ENCODE peak calls at places on chromosomes 6 and 20, in seven cellular contexts. I, F, J, T, A, V and Z are unnamed samples.

GRCh38 chr20:53660947-53661381 is 67.3 kb upstream of the ZNF217 start:
- DNase-seq in I (no peak), F (no peak), J (no peak), T (no peak), A (no peak), V (no peak), Z (no peak)

GRCh38 chr6:142821860-142822259 is 123.1 kb downstream of the HIVEP2 start:
- DNase-seq in I (no peak), F (no peak), J (no peak), T (no peak), A (no peak), V (no peak), Z (no peak)

GRCh38 chr6:95517004-95517403 is 60.3 kb upstream of the MANEA start:
- DNase-seq in I (no peak), F (no peak), J (no peak), T (no peak), A (no peak), V (no peak), Z (no peak)

GRCh38 chr20:51259455-51259854 is 236.5 kb upstream of the KCNG1 start:
- DNase-seq in I (no peak), F (no peak), J (no peak), T (no peak), A (no peak), V (no peak), Z (no peak)

GRCh38 chr20:63500151-63500901 is 1.4 kb upstream of the EEF1A2 start:
- DNase-seq in I (no peak), F (no peak), J (no peak), T (no peak), A (no peak), V (peak; percentile 47), Z (no peak)

GRCh38 chr6:30151580-30151979 is 9.4 kb downstream of the TRIM10 start:
- DNase-seq in I (no peak), F (peak; percentile 35), J (no peak), T (no peak), A (no peak), V (no peak), Z (no peak)

GRCh38 chr20:56630506-56631317 is 1.6 kb downstream of the TFAP2C start:
- DNase-seq in I (no peak), F (no peak), J (peak; percentile 28), T (no peak), A (no peak), V (peak; percentile 80), Z (no peak)

GRCh38 chr6:5472583-5472982 is 211.3 kb downstream of the FARS2 start:
- DNase-seq in I (no peak), F (no peak), J (no peak), T (no peak), A (no peak), V (no peak), Z (no peak)

GRCh38 chr6:34046617-34047016 is 99.3 kb downstream of the GRM4 start:
- DNase-seq in I (no peak), F (no peak), J (no peak), T (no peak), A (no peak), V (no peak), Z (no peak)

GRCh38 chr20:2984956-2985661 is 58.3 kb upstream of the GNRH2 start:
- DNase-seq in I (no peak), F (no peak), J (no peak), T (no peak), A (no peak), V (peak; percentile 30), Z (no peak)

GRCh38 chr6:87393026-87393622 is 14.6 kb upstream of the CFAP206 start:
- DNase-seq in I (no peak), F (peak; percentile 51), J (peak; percentile 50), T (peak; percentile 62), A (peak; percentile 59), V (no peak), Z (peak; percentile 43)

GRCh38 chr6:163712981-163713380 is 298.5 kb downstream of the QKI start:
- DNase-seq in I (no peak), F (no peak), J (no peak), T (no peak), A (no peak), V (no peak), Z (no peak)

GRCh38 chr20:45354423-45355208 is 6.4 kb upstream of the SDC4 start:
- DNase-seq in I (no peak), F (no peak), J (no peak), T (no peak), A (no peak), V (no peak), Z (no peak)

GRCh38 chr20:62709537-62709905 is 885 bp downstream of the NTSR1 start:
- DNase-seq in I (no peak), F (no peak), J (no peak), T (no peak), A (no peak), V (no peak), Z (no peak)

GRCh38 chr6:20014508-20014907 is 177.3 kb downstream of the ID4 start:
- DNase-seq in I (no peak), F (no peak), J (no peak), T (no peak), A (no peak), V (no peak), Z (no peak)
- H3K4me3 ChIP-seq in I (no peak overlapping the region), F (no peak overlapping the region), J (no peak overlapping the region), T (no peak overlapping the region), A (no peak overlapping the region), V (peak overlapping the region; percentile 14), Z (no peak overlapping the region)

DNA sequence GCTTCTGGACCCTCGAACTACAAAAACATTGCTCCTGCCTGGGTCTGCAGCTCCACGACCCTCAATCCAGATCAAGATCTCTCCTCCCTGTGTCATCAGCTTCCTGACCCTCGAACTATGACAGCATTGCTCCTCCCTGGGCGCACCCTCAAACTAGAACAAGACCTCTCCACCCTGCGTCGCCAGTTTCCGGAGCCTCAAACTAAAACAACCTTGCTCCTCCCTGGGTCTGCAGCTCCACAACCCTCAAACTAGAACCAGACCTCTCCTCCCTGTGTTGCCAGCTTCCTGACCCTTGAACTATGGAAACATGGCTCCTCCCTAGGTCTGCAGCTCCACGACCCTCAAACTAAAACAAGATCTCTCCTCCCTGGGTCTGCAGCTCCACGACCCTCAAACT is 339.7 kb upstream of the SULF2 start:
- DNase-seq in I (no peak), F (no peak), J (no peak), T (no peak), A (no peak), V (no peak), Z (no peak)
- TF ChIP-seq YY1 in I (no peak), F (no peak), J (no peak), T (no peak), A (no peak), V (no peak), Z (no peak)

GRCh38 chr20:21309678-21310467 is 6.7 kb downstream of the XRN2 start:
- DNase-seq in I (no peak), F (no peak), J (peak; percentile 25), T (no peak), A (no peak), V (no peak), Z (no peak)

GRCh38 chr20:21308340-21308739 is 5.2 kb downstream of the XRN2 start:
- DNase-seq in I (no peak), F (no peak), J (no peak), T (no peak), A (no peak), V (no peak), Z (no peak)

GRCh38 chr20:21315138-21315537 is 12.0 kb downstream of the XRN2 start:
- DNase-seq in I (no peak), F (no peak), J (no peak), T (no peak), A (no peak), V (no peak), Z (no peak)

DNA sequence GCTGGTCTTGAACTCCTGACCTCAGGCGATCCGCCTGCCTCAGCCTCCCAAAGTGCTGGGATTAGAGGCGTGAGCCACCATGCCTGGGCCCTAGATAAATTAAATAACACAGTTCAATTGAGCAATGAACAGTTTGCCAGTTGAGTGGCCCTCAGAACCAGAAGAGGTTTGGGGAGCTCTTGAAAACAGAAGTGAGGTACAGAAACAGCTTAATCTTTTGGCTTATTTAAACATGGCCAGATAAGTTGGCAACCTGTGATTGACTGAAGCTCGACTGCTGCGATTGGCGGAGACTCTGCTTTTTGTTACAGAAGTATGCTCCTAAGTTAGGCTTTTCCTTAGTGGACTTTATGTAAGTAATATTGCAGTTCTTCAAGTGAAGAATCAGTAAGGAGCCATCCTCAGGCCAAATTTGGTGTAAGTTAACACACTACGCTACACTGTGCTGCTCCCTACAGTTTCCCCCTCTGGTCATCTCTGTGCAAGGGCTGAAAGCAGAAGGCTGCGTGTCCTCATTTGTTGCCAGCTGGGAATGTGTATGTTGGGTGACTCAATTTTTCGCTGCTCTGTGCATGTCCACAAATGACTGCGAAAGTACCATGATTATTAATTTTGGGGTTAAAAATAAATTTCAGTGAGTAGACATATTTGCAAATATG is 9.8 kb downstream of the XRN2 start:
- DNase-seq in I (no peak), F (no peak), J (no peak), T (no peak), A (no peak), V (no peak), Z (no peak)
- H3K9me3 ChIP-seq in I (peaks cover 2% of the 10 kb centered on the region), F (no peaks in the 10 kb centered on the region), J (no peaks in the 10 kb centered on the region), T (no peaks in the 10 kb centered on the region), A (no peaks in the 10 kb centered on the region), V (no peaks in the 10 kb centered on the region), Z (no peaks in the 10 kb centered on the region)

DNA sequence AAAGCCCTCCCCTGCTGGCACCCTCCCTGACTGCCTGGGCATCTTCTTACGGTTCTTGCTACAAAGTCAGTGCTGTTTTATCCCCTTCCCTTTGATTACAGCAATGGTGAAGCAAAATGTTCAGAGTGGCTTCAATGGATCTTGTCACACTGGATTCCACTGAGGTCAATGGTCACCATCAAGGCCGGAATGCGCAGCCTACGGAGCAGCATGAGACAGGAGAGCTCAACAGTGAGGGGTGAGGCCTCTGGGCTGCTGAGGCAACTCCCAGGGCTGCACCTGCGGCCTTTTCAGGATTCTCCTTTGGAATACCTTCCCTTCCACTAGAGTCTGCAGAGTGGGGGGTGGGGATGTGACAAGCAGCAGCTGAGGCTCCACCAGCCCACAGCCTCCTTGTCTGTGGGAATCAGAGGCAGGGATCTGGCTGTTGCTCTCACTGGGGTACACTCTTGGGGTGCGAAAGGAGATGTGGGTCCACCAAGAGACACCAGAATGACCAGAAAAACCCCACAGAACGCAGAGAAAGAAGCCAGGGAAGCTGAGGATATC is 40.4 kb upstream of the EMILIN3 start:
- DNase-seq in I (no peak), F (no peak), J (no peak), T (no peak), A (no peak), V (no peak), Z (no peak)
- H3K4me3 ChIP-seq in I (no peak overlapping the region), F (no peak overlapping the region), J (no peak overlapping the region), T (no peak overlapping the region), A (no peak overlapping the region), V (no peak overlapping the region), Z (no peak overlapping the region)

DNA sequence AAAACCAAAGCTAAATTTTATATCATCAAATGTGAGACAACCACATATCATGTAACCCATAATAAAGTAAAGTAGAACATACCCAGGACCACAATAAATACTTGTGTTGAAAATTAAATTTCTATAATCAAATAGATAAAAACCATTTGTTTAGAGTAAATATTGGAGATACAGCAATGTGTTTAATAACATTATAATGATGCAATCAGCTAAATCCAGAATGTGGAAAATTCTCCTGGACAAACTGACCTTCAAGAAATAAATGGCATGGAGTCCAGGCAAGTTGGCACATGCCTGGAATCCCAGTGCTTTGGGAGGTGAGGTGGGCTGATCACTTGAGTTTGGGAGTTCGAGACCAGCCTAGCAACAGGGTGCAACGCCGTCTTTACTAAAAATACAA is 84.0 kb downstream of the GPX5 start:
- DNase-seq in I (no peak), F (no peak), J (no peak), T (no peak), A (no peak), V (no peak), Z (no peak)
- TF ChIP-seq YY1 in I (no peak), F (no peak), J (no peak), T (no peak), A (no peak), V (no peak), Z (no peak)